ENCODE peak calls at places on chromosomes 4 and X, in eight cellular contexts. Z, S, J, E, K, Q, T and I are unnamed samples.

GRCh38 chr4:39825741-39826231 is 127.8 kb downstream of the UBE2K start:
- DNase-seq in Z (no peak), S (no peak), J (no peak), E (no peak), K (no peak), Q (no peak), T (peak), I (no peak)

GRCh38 chr4:52748432-52748831 is 2.8 kb downstream of the ERVMER34-1 start:
- DNase-seq in Z (no peak), S (no peak), J (no peak), E (no peak), K (no peak), Q (no peak), T (no peak), I (no peak)

GRCh38 chr4:48694824-48695223 is 85.3 kb downstream of the FRYL start:
- DNase-seq in Z (no peak), S (no peak), J (no peak), E (no peak), K (no peak), Q (no peak), T (no peak), I (no peak)

GRCh38 chr4:162683659-162684370 is 482.9 kb downstream of the NAF1 start:
- DNase-seq in Z (no peak), S (no peak), J (no peak), E (no peak), K (no peak), Q (no peak), T (peak), I (no peak)

GRCh38 chr4:186931519-186931918 is 207.9 kb upstream of the FAT1 start:
- DNase-seq in Z (no peak), S (no peak), J (no peak), E (no peak), K (no peak), Q (no peak), T (peak), I (no peak)

GRCh38 chr4:173647902-173648301 is 117.9 kb upstream of the HAND2 start:
- DNase-seq in Z (no peak), S (no peak), J (no peak), E (no peak), K (no peak), Q (no peak), T (no peak), I (no peak)

GRCh38 chr4:7120341-7120740 is 52.5 kb upstream of the GRPEL1 start:
- DNase-seq in Z (no peak), S (no peak), J (no peak), E (no peak), K (no peak), Q (no peak), T (no peak), I (no peak)

GRCh38 chr4:32172761-32173160 is 1452.6 kb downstream of the PCDH7 start:
- DNase-seq in Z (no peak), S (no peak), J (no peak), E (no peak), K (no peak), Q (no peak), T (peak), I (no peak)

GRCh38 chr4:179624768-179625181 is 2182.5 kb upstream of the AGA start:
- DNase-seq in Z (peak), S (no peak), J (no peak), E (no peak), K (no peak), Q (no peak), T (peak), I (no peak)

GRCh38 chr4:180134116-180134866 is 2108.9 kb upstream of the TENM3 start:
- DNase-seq in Z (peak), S (no peak), J (no peak), E (peak), K (no peak), Q (no peak), T (no peak), I (peak)

GRCh38 chrX:1221296-1221845 is 8.9 kb upstream of the CRLF2 start:
- DNase-seq in Z (no peak), S (no peak), J (no peak), E (no peak), K (no peak), Q (no peak), T (no peak), I (no peak)

GRCh38 chrX:52213276-52213675 is 28.6 kb downstream of the MAGED4 start:
- DNase-seq in Z (no peak), S (no peak), J (no peak), E (no peak), K (no peak), Q (no peak), T (no peak), I (no peak)
- H3K27ac ChIP-seq in Z (no peak), S (no peak), J (no peak), E (no peak), K (no peak), Q (no peak), T (no peak), I (no peak)

GRCh38 chrX:54446084-54446483 is 5.9 kb downstream of the TSR2 start:
- DNase-seq in Z (no peak), S (no peak), J (no peak), E (no peak), K (no peak), Q (no peak), T (no peak), I (no peak)
- H3K27ac ChIP-seq in Z (no peak), S (no peak), J (no peak), E (no peak), K (no peak), Q (no peak), T (no peak), I (no peak)

GRCh38 chr4:176782191-176782590 is 10.5 kb downstream of the VEGFC start:
- DNase-seq in Z (no peak), S (no peak), J (no peak), E (no peak), K (no peak), Q (no peak), T (no peak), I (no peak)

GRCh38 chr4:176782794-176783193 is 9.9 kb downstream of the VEGFC start:
- DNase-seq in Z (no peak), S (no peak), J (no peak), E (no peak), K (no peak), Q (no peak), T (no peak), I (no peak)

GRCh38 chr4:176780995-176781738 is 11.6 kb downstream of the VEGFC start:
- DNase-seq in Z (no peak), S (no peak), J (no peak), E (no peak), K (no peak), Q (no peak), T (peak), I (no peak)

GRCh38 chr4:176779421-176779820 is 13.3 kb downstream of the VEGFC start:
- DNase-seq in Z (no peak), S (no peak), J (no peak), E (no peak), K (no peak), Q (no peak), T (no peak), I (no peak)

GRCh38 chr4:176781739-176782100 is 11.0 kb downstream of the VEGFC start:
- DNase-seq in Z (no peak), S (no peak), J (no peak), E (no peak), K (no peak), Q (no peak), T (no peak), I (no peak)
- H3K27ac ChIP-seq in Z (no peak), S (no peak), J (no peak), E (no peak), K (no peak), Q (no peak), T (peak), I (no peak)

GRCh38 chr4:76784237-76784636 is 113.7 kb downstream of the SOWAHB start:
- DNase-seq in Z (no peak), S (no peak), J (no peak), E (no peak), K (no peak), Q (no peak), T (no peak), I (no peak)
- H3K27ac ChIP-seq in Z (no peak), S (no peak), J (no peak), E (no peak), K (no peak), Q (no peak), T (peak), I (no peak)

GRCh38 chr4:1786544-1787362 is 6.3 kb upstream of the FGFR3 start:
- DNase-seq in Z (no peak), S (no peak), J (no peak), E (no peak), K (no peak), Q (no peak), T (no peak), I (no peak)

GRCh38 chr4:1784395-1784788 is 8.7 kb upstream of the FGFR3 start:
- DNase-seq in Z (no peak), S (no peak), J (no peak), E (no peak), K (no peak), Q (no peak), T (no peak), I (no peak)

GRCh38 chr4:1784789-1785591 is 8.1 kb upstream of the FGFR3 start:
- DNase-seq in Z (no peak), S (no peak), J (no peak), E (no peak), K (no peak), Q (no peak), T (no peak), I (peak)

GRCh38 chr4:1783970-1784369 is 9.1 kb upstream of the FGFR3 start:
- DNase-seq in Z (no peak), S (no peak), J (no peak), E (no peak), K (no peak), Q (no peak), T (no peak), I (no peak)

DNA sequence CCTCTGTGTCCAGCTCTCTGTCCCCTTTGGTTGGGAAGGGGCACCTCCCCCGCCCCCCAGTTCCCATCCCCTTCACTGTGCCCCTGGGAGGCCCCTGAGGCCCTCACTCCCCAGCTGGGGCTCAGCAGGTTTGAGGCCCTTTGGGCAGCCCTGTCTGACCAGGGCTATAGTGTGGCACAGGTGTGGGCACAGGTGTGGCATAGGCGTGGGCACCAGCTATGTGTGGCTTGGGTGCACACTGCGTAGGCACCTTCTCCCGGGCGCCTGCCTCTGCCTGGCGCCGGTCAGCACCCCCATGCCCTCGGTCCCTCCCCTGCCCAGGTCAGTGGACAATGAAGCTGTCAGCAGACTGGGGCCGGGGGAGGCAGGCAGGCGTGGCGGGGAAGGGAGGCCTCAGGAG is 7.5 kb upstream of the FGFR3 start:
- DNase-seq in Z (no peak), S (no peak), J (no peak), E (no peak), K (no peak), Q (no peak), T (no peak), I (no peak)
- H3K27ac ChIP-seq in Z (peak), S (no peak), J (no peak), E (no peak), K (no peak), Q (no peak), T (no peak), I (no peak)